ENCODE peak calls at places on chromosomes 3 and 15, in seven cellular contexts. One of them, this sample, is unnamed.

GRCh38 chr3:154973851-154974250 is 106.3 kb upstream of the MME start:
- DNase-seq in stomach: no peak
- DNase-seq in HFFc6: no peak
- DNase-seq in lung microvascular endothelial cell: no peak
- DNase-seq in NAMALWA: no peak
- DNase-seq in body of pancreas: no peak
- DNase-seq in T-helper 2 cell: no peak
- DNase-seq in this sample: no peak

GRCh38 chr15:40310001-40310959 is 2.5 kb upstream of the PLCB2 start:
- DNase-seq in stomach: peak
- DNase-seq in HFFc6: no peak
- DNase-seq in lung microvascular endothelial cell: peak
- DNase-seq in NAMALWA: peak
- DNase-seq in body of pancreas: peak
- DNase-seq in T-helper 2 cell: peak
- DNase-seq in this sample: peak

GRCh38 chr3:111923095-111923771 is 55.6 kb upstream of the ABHD10 start:
- DNase-seq in stomach: no peak
- DNase-seq in HFFc6: no peak
- DNase-seq in lung microvascular endothelial cell: peak
- DNase-seq in NAMALWA: no peak
- DNase-seq in body of pancreas: no peak
- DNase-seq in T-helper 2 cell: no peak
- DNase-seq in this sample: no peak

GRCh38 chr3:105915524-105915923 is 46.7 kb upstream of the CBLB start:
- DNase-seq in stomach: no peak
- DNase-seq in HFFc6: no peak
- DNase-seq in lung microvascular endothelial cell: no peak
- DNase-seq in NAMALWA: no peak
- DNase-seq in body of pancreas: no peak
- DNase-seq in T-helper 2 cell: no peak
- DNase-seq in this sample: no peak

GRCh38 chr15:87764461-87765236 is 491.9 kb downstream of the NTRK3 start:
- DNase-seq in stomach: no peak
- DNase-seq in HFFc6: peak
- DNase-seq in lung microvascular endothelial cell: no peak
- DNase-seq in NAMALWA: no peak
- DNase-seq in body of pancreas: no peak
- DNase-seq in T-helper 2 cell: no peak
- DNase-seq in this sample: no peak

GRCh38 chr3:170974872-170975271 is 51.6 kb downstream of the SLC2A2 start:
- DNase-seq in stomach: no peak
- DNase-seq in HFFc6: no peak
- DNase-seq in lung microvascular endothelial cell: no peak
- DNase-seq in NAMALWA: no peak
- DNase-seq in body of pancreas: no peak
- DNase-seq in T-helper 2 cell: no peak
- DNase-seq in this sample: no peak

GRCh38 chr3:78912217-78912616 is 855.6 kb downstream of the ROBO1 start:
- DNase-seq in stomach: no peak
- DNase-seq in HFFc6: no peak
- DNase-seq in lung microvascular endothelial cell: no peak
- DNase-seq in NAMALWA: no peak
- DNase-seq in body of pancreas: no peak
- DNase-seq in T-helper 2 cell: no peak
- DNase-seq in this sample: no peak

GRCh38 chr3:24968076-24968475 is 460.0 kb upstream of the RARB start:
- DNase-seq in stomach: no peak
- DNase-seq in HFFc6: no peak
- DNase-seq in lung microvascular endothelial cell: no peak
- DNase-seq in NAMALWA: no peak
- DNase-seq in body of pancreas: no peak
- DNase-seq in T-helper 2 cell: no peak
- DNase-seq in this sample: no peak

GRCh38 chr15:52139599-52140462 is 27.3 kb upstream of the BCL2L10 start:
- DNase-seq in stomach: peak
- DNase-seq in HFFc6: peak
- DNase-seq in lung microvascular endothelial cell: peak
- DNase-seq in NAMALWA: peak
- DNase-seq in body of pancreas: peak
- DNase-seq in T-helper 2 cell: peak
- DNase-seq in this sample: peak

GRCh38 chr15:77675806-77676415 is 43.2 kb upstream of the LINGO1 start:
- DNase-seq in stomach: no peak
- DNase-seq in HFFc6: no peak
- DNase-seq in lung microvascular endothelial cell: no peak
- DNase-seq in NAMALWA: no peak
- DNase-seq in body of pancreas: no peak
- DNase-seq in T-helper 2 cell: no peak
- DNase-seq in this sample: no peak

GRCh38 chr3:194045289-194045688 is 90.7 kb upstream of the HES1 start:
- DNase-seq in stomach: no peak
- DNase-seq in HFFc6: no peak
- DNase-seq in lung microvascular endothelial cell: no peak
- DNase-seq in NAMALWA: no peak
- DNase-seq in body of pancreas: no peak
- DNase-seq in T-helper 2 cell: no peak
- DNase-seq in this sample: no peak

GRCh38 chr3:150577854-150578253 is 25.3 kb upstream of the SELENOT start:
- DNase-seq in stomach: no peak
- DNase-seq in HFFc6: no peak
- DNase-seq in lung microvascular endothelial cell: peak
- DNase-seq in NAMALWA: no peak
- DNase-seq in body of pancreas: no peak
- DNase-seq in T-helper 2 cell: no peak
- DNase-seq in this sample: no peak

GRCh38 chr15:65223996-65224395 is 12.7 kb upstream of the CILP start:
- DNase-seq in stomach: no peak
- DNase-seq in HFFc6: no peak
- DNase-seq in lung microvascular endothelial cell: no peak
- DNase-seq in NAMALWA: no peak
- DNase-seq in body of pancreas: no peak
- DNase-seq in T-helper 2 cell: no peak
- DNase-seq in this sample: no peak

GRCh38 chr15:34366271-34367043 is 539 bp downstream of the LPCAT4 start:
- DNase-seq in stomach: peak
- DNase-seq in HFFc6: no peak
- DNase-seq in lung microvascular endothelial cell: no peak
- DNase-seq in NAMALWA: peak
- DNase-seq in body of pancreas: peak
- DNase-seq in T-helper 2 cell: no peak
- DNase-seq in this sample: peak

GRCh38 chr15:70835415-70835814 is 18.5 kb downstream of the LARP6 start:
- DNase-seq in stomach: no peak
- DNase-seq in HFFc6: no peak
- DNase-seq in lung microvascular endothelial cell: no peak
- DNase-seq in NAMALWA: no peak
- DNase-seq in body of pancreas: peak
- DNase-seq in T-helper 2 cell: no peak
- DNase-seq in this sample: no peak

This sample was measured in naive thymus-derived CD8-positive, alpha-beta T cell.